ENCODE peak calls at places on chromosomes 12 and 14, in five cellular contexts. One of them, this sample, is unnamed.

GRCh38 chr12:104724992-104725585 is 233.0 kb downstream of the SLC41A2 start:
- DNase-seq in cardiac muscle cell: no peak
- DNase-seq in amygdala: no peak
- DNase-seq in stimulated activated CD4-positive, alpha-beta T cell treated with anti-CD3 and anti-CD28 coated beads, Interleukin-4, amount 100 ng/mL, for 48 hours: no peak
- DNase-seq in activated CD4-positive, alpha-beta T cell treated with anti-CD3 and anti-CD28 coated beads, Interleukin-2, amount 10 ng/mL, durations not matched to agents 7 days and 5 days: no peak
- DNase-seq in this sample: no peak

GRCh38 chr12:105315130-105315529 is 15.4 kb upstream of the C12orf75 start:
- DNase-seq in activated CD4-positive, alpha-beta T cell treated with anti-CD3 and anti-CD28 coated beads, Interleukin-2, amount 10 ng/mL, durations not matched to agents 7 days and 5 days: no peak
- DNase-seq in cardiac muscle cell: no peak
- DNase-seq in stimulated activated CD4-positive, alpha-beta T cell treated with anti-CD3 and anti-CD28 coated beads, Interleukin-4, amount 100 ng/mL, for 48 hours: no peak
- DNase-seq in amygdala: no peak
- DNase-seq in this sample: no peak

GRCh38 chr14:22572562-22573058 is 16.4 kb downstream of the DAD1 start:
- DNase-seq in stimulated activated CD4-positive, alpha-beta T cell treated with anti-CD3 and anti-CD28 coated beads, Interleukin-4, amount 100 ng/mL, for 48 hours: no peak
- DNase-seq in activated CD4-positive, alpha-beta T cell treated with anti-CD3 and anti-CD28 coated beads, Interleukin-2, amount 10 ng/mL, durations not matched to agents 7 days and 5 days: no peak
- DNase-seq in amygdala: no peak
- DNase-seq in cardiac muscle cell: peak; percentile 84
- DNase-seq in this sample: no peak

GRCh38 chr12:102356690-102357089 is 123.7 kb downstream of the IGF1 start:
- DNase-seq in stimulated activated CD4-positive, alpha-beta T cell treated with anti-CD3 and anti-CD28 coated beads, Interleukin-4, amount 100 ng/mL, for 48 hours: no peak
- DNase-seq in cardiac muscle cell: no peak
- DNase-seq in activated CD4-positive, alpha-beta T cell treated with anti-CD3 and anti-CD28 coated beads, Interleukin-2, amount 10 ng/mL, durations not matched to agents 7 days and 5 days: no peak
- DNase-seq in amygdala: no peak
- DNase-seq in this sample: no peak

GRCh38 chr14:59455411-59455810 is 9.8 kb downstream of the GPR135 start:
- DNase-seq in activated CD4-positive, alpha-beta T cell treated with anti-CD3 and anti-CD28 coated beads, Interleukin-2, amount 10 ng/mL, durations not matched to agents 7 days and 5 days: no peak
- DNase-seq in stimulated activated CD4-positive, alpha-beta T cell treated with anti-CD3 and anti-CD28 coated beads, Interleukin-4, amount 100 ng/mL, for 48 hours: no peak
- DNase-seq in amygdala: no peak
- DNase-seq in cardiac muscle cell: peak; percentile 40
- DNase-seq in this sample: no peak

GRCh38 chr12:29627221-29627620 is 129.7 kb upstream of the OVCH1 start:
- DNase-seq in amygdala: no peak
- DNase-seq in cardiac muscle cell: no peak
- DNase-seq in stimulated activated CD4-positive, alpha-beta T cell treated with anti-CD3 and anti-CD28 coated beads, Interleukin-4, amount 100 ng/mL, for 48 hours: no peak
- DNase-seq in activated CD4-positive, alpha-beta T cell treated with anti-CD3 and anti-CD28 coated beads, Interleukin-2, amount 10 ng/mL, durations not matched to agents 7 days and 5 days: no peak
- DNase-seq in this sample: no peak

GRCh38 chr14:63431466-63431865 is 111.7 kb downstream of the PPP2R5E start:
- DNase-seq in stimulated activated CD4-positive, alpha-beta T cell treated with anti-CD3 and anti-CD28 coated beads, Interleukin-4, amount 100 ng/mL, for 48 hours: no peak
- DNase-seq in cardiac muscle cell: no peak
- DNase-seq in amygdala: no peak
- DNase-seq in activated CD4-positive, alpha-beta T cell treated with anti-CD3 and anti-CD28 coated beads, Interleukin-2, amount 10 ng/mL, durations not matched to agents 7 days and 5 days: no peak
- DNase-seq in this sample: no peak

GRCh38 chr14:61560323-61560722 is 135.0 kb upstream of the HIF1A start:
- DNase-seq in stimulated activated CD4-positive, alpha-beta T cell treated with anti-CD3 and anti-CD28 coated beads, Interleukin-4, amount 100 ng/mL, for 48 hours: no peak
- DNase-seq in amygdala: no peak
- DNase-seq in activated CD4-positive, alpha-beta T cell treated with anti-CD3 and anti-CD28 coated beads, Interleukin-2, amount 10 ng/mL, durations not matched to agents 7 days and 5 days: no peak
- DNase-seq in cardiac muscle cell: peak; percentile 64
- DNase-seq in this sample: no peak

GRCh38 chr12:16949351-16949750 is 343.4 kb upstream of the LMO3 start:
- DNase-seq in activated CD4-positive, alpha-beta T cell treated with anti-CD3 and anti-CD28 coated beads, Interleukin-2, amount 10 ng/mL, durations not matched to agents 7 days and 5 days: no peak
- DNase-seq in amygdala: no peak
- DNase-seq in cardiac muscle cell: no peak
- DNase-seq in stimulated activated CD4-positive, alpha-beta T cell treated with anti-CD3 and anti-CD28 coated beads, Interleukin-4, amount 100 ng/mL, for 48 hours: no peak
- DNase-seq in this sample: peak; percentile 91

GRCh38 chr12:65496617-65497016 is 218.1 kb downstream of the MSRB3 start:
- DNase-seq in amygdala: no peak
- DNase-seq in activated CD4-positive, alpha-beta T cell treated with anti-CD3 and anti-CD28 coated beads, Interleukin-2, amount 10 ng/mL, durations not matched to agents 7 days and 5 days: no peak
- DNase-seq in stimulated activated CD4-positive, alpha-beta T cell treated with anti-CD3 and anti-CD28 coated beads, Interleukin-4, amount 100 ng/mL, for 48 hours: no peak
- DNase-seq in cardiac muscle cell: peak; percentile 78
- DNase-seq in this sample: no peak

GRCh38 chr14:92655802-92656201 is 92.6 kb downstream of the LGMN start:
- DNase-seq in cardiac muscle cell: no peak
- DNase-seq in activated CD4-positive, alpha-beta T cell treated with anti-CD3 and anti-CD28 coated beads, Interleukin-2, amount 10 ng/mL, durations not matched to agents 7 days and 5 days: no peak
- DNase-seq in stimulated activated CD4-positive, alpha-beta T cell treated with anti-CD3 and anti-CD28 coated beads, Interleukin-4, amount 100 ng/mL, for 48 hours: no peak
- DNase-seq in amygdala: no peak
- DNase-seq in this sample: no peak

GRCh38 chr12:23464241-23464812 is 485.1 kb downstream of the SOX5 start:
- DNase-seq in amygdala: no peak
- DNase-seq in activated CD4-positive, alpha-beta T cell treated with anti-CD3 and anti-CD28 coated beads, Interleukin-2, amount 10 ng/mL, durations not matched to agents 7 days and 5 days: no peak
- DNase-seq in cardiac muscle cell: no peak
- DNase-seq in stimulated activated CD4-positive, alpha-beta T cell treated with anti-CD3 and anti-CD28 coated beads, Interleukin-4, amount 100 ng/mL, for 48 hours: no peak
- DNase-seq in this sample: no peak

GRCh38 chr14:24430682-24431568 is 1.2 kb downstream of the KHNYN start:
- DNase-seq in amygdala: no peak
- DNase-seq in stimulated activated CD4-positive, alpha-beta T cell treated with anti-CD3 and anti-CD28 coated beads, Interleukin-4, amount 100 ng/mL, for 48 hours: peak; percentile 64
- DNase-seq in activated CD4-positive, alpha-beta T cell treated with anti-CD3 and anti-CD28 coated beads, Interleukin-2, amount 10 ng/mL, durations not matched to agents 7 days and 5 days: peak; percentile 71
- DNase-seq in cardiac muscle cell: peak; percentile 61
- DNase-seq in this sample: no peak

GRCh38 chr12:20525064-20525610 is 156.8 kb downstream of the PDE3A start:
- DNase-seq in cardiac muscle cell: peak; percentile 47
- DNase-seq in activated CD4-positive, alpha-beta T cell treated with anti-CD3 and anti-CD28 coated beads, Interleukin-2, amount 10 ng/mL, durations not matched to agents 7 days and 5 days: no peak
- DNase-seq in stimulated activated CD4-positive, alpha-beta T cell treated with anti-CD3 and anti-CD28 coated beads, Interleukin-4, amount 100 ng/mL, for 48 hours: no peak
- DNase-seq in amygdala: no peak
- DNase-seq in this sample: no peak

GRCh38 chr14:50085570-50086315 is 30.6 kb downstream of the VCPKMT start:
- DNase-seq in cardiac muscle cell: peak; percentile 20
- DNase-seq in activated CD4-positive, alpha-beta T cell treated with anti-CD3 and anti-CD28 coated beads, Interleukin-2, amount 10 ng/mL, durations not matched to agents 7 days and 5 days: no peak
- DNase-seq in stimulated activated CD4-positive, alpha-beta T cell treated with anti-CD3 and anti-CD28 coated beads, Interleukin-4, amount 100 ng/mL, for 48 hours: no peak
- DNase-seq in amygdala: no peak
- DNase-seq in this sample: no peak

GRCh38 chr14:32514236-32514635 is 185.1 kb downstream of the AKAP6 start:
- DNase-seq in amygdala: no peak
- DNase-seq in activated CD4-positive, alpha-beta T cell treated with anti-CD3 and anti-CD28 coated beads, Interleukin-2, amount 10 ng/mL, durations not matched to agents 7 days and 5 days: no peak
- DNase-seq in stimulated activated CD4-positive, alpha-beta T cell treated with anti-CD3 and anti-CD28 coated beads, Interleukin-4, amount 100 ng/mL, for 48 hours: no peak
- DNase-seq in cardiac muscle cell: no peak
- DNase-seq in this sample: no peak

GRCh38 chr12:42923564-42923963 is 334.0 kb upstream of the PRICKLE1 start:
- DNase-seq in amygdala: no peak
- DNase-seq in stimulated activated CD4-positive, alpha-beta T cell treated with anti-CD3 and anti-CD28 coated beads, Interleukin-4, amount 100 ng/mL, for 48 hours: no peak
- DNase-seq in cardiac muscle cell: no peak
- DNase-seq in activated CD4-positive, alpha-beta T cell treated with anti-CD3 and anti-CD28 coated beads, Interleukin-2, amount 10 ng/mL, durations not matched to agents 7 days and 5 days: no peak
- DNase-seq in this sample: no peak

GRCh38 chr12:65891987-65892481 is 67.8 kb downstream of the HMGA2 start:
- DNase-seq in activated CD4-positive, alpha-beta T cell treated with anti-CD3 and anti-CD28 coated beads, Interleukin-2, amount 10 ng/mL, durations not matched to agents 7 days and 5 days: no peak
- DNase-seq in cardiac muscle cell: peak; percentile 98
- DNase-seq in amygdala: no peak
- DNase-seq in stimulated activated CD4-positive, alpha-beta T cell treated with anti-CD3 and anti-CD28 coated beads, Interleukin-4, amount 100 ng/mL, for 48 hours: no peak
- DNase-seq in this sample: no peak

GRCh38 chr12:67802723-67803122 is 154.2 kb downstream of the DYRK2 start:
- DNase-seq in amygdala: no peak
- DNase-seq in stimulated activated CD4-positive, alpha-beta T cell treated with anti-CD3 and anti-CD28 coated beads, Interleukin-4, amount 100 ng/mL, for 48 hours: no peak
- DNase-seq in activated CD4-positive, alpha-beta T cell treated with anti-CD3 and anti-CD28 coated beads, Interleukin-2, amount 10 ng/mL, durations not matched to agents 7 days and 5 days: no peak
- DNase-seq in cardiac muscle cell: no peak
- DNase-seq in this sample: no peak

GRCh38 chr12:31029916-31030562 is 43.6 kb upstream of the DDX11 start:
- DNase-seq in amygdala: no peak
- DNase-seq in activated CD4-positive, alpha-beta T cell treated with anti-CD3 and anti-CD28 coated beads, Interleukin-2, amount 10 ng/mL, durations not matched to agents 7 days and 5 days: no peak
- DNase-seq in stimulated activated CD4-positive, alpha-beta T cell treated with anti-CD3 and anti-CD28 coated beads, Interleukin-4, amount 100 ng/mL, for 48 hours: no peak
- DNase-seq in cardiac muscle cell: no peak
- DNase-seq in this sample: no peak

GRCh38 chr12:112716099-112717093 is 75.2 kb upstream of the RPH3A start:
- DNase-seq in amygdala: no peak
- DNase-seq in cardiac muscle cell: peak; percentile 11
- DNase-seq in stimulated activated CD4-positive, alpha-beta T cell treated with anti-CD3 and anti-CD28 coated beads, Interleukin-4, amount 100 ng/mL, for 48 hours: no peak
- DNase-seq in activated CD4-positive, alpha-beta T cell treated with anti-CD3 and anti-CD28 coated beads, Interleukin-2, amount 10 ng/mL, durations not matched to agents 7 days and 5 days: no peak
- DNase-seq in this sample: no peak

GRCh38 chr14:54175298-54175942 is 218.8 kb upstream of the BMP4 start:
- DNase-seq in amygdala: peak; percentile 12
- DNase-seq in stimulated activated CD4-positive, alpha-beta T cell treated with anti-CD3 and anti-CD28 coated beads, Interleukin-4, amount 100 ng/mL, for 48 hours: peak; percentile 27
- DNase-seq in activated CD4-positive, alpha-beta T cell treated with anti-CD3 and anti-CD28 coated beads, Interleukin-2, amount 10 ng/mL, durations not matched to agents 7 days and 5 days: peak; percentile 58
- DNase-seq in cardiac muscle cell: peak; percentile 82
- DNase-seq in this sample: peak; percentile 69

GRCh38 chr14:52067873-52068740 is 752 bp downstream of the NID2 start:
- DNase-seq in cardiac muscle cell: peak; percentile 60
- DNase-seq in stimulated activated CD4-positive, alpha-beta T cell treated with anti-CD3 and anti-CD28 coated beads, Interleukin-4, amount 100 ng/mL, for 48 hours: no peak
- DNase-seq in activated CD4-positive, alpha-beta T cell treated with anti-CD3 and anti-CD28 coated beads, Interleukin-2, amount 10 ng/mL, durations not matched to agents 7 days and 5 days: no peak
- DNase-seq in amygdala: no peak
- DNase-seq in this sample: no peak

GRCh38 chr14:68622856-68623255 is 170.0 kb downstream of the ZFP36L1 start:
- DNase-seq in amygdala: no peak
- DNase-seq in cardiac muscle cell: no peak
- DNase-seq in stimulated activated CD4-positive, alpha-beta T cell treated with anti-CD3 and anti-CD28 coated beads, Interleukin-4, amount 100 ng/mL, for 48 hours: no peak
- DNase-seq in activated CD4-positive, alpha-beta T cell treated with anti-CD3 and anti-CD28 coated beads, Interleukin-2, amount 10 ng/mL, durations not matched to agents 7 days and 5 days: no peak
- DNase-seq in this sample: no peak

GRCh38 chr12:2641209-2641608 is 153.6 kb upstream of the FKBP4 start:
- DNase-seq in activated CD4-positive, alpha-beta T cell treated with anti-CD3 and anti-CD28 coated beads, Interleukin-2, amount 10 ng/mL, durations not matched to agents 7 days and 5 days: no peak
- DNase-seq in cardiac muscle cell: peak; percentile 54
- DNase-seq in amygdala: no peak
- DNase-seq in stimulated activated CD4-positive, alpha-beta T cell treated with anti-CD3 and anti-CD28 coated beads, Interleukin-4, amount 100 ng/mL, for 48 hours: no peak
- DNase-seq in this sample: no peak

GRCh38 chr14:101196795-101197590 is 293.5 kb upstream of the RTL1 start:
- DNase-seq in cardiac muscle cell: no peak
- DNase-seq in stimulated activated CD4-positive, alpha-beta T cell treated with anti-CD3 and anti-CD28 coated beads, Interleukin-4, amount 100 ng/mL, for 48 hours: no peak
- DNase-seq in activated CD4-positive, alpha-beta T cell treated with anti-CD3 and anti-CD28 coated beads, Interleukin-2, amount 10 ng/mL, durations not matched to agents 7 days and 5 days: no peak
- DNase-seq in amygdala: no peak
- DNase-seq in this sample: peak; percentile 22